ENCODE peak calls at places on chromosomes 3 and 15, in ten cellular contexts. L, C, K, U, Z, X, F, Q, R and W are unnamed samples.

GRCh38 chr3:143885803-143886427 is 37.6 kb upstream of the SLC9A9 start:
- DNase-seq in L (no peak), C (peak; percentile 74), K (no peak), U (no peak), Z (no peak), X (no peak), F (peak; percentile 55), Q (peak; percentile 27), R (peak; percentile 24), W (peak; percentile 32)

GRCh38 chr3:139893963-139894637 is 40.9 kb upstream of the CLSTN2 start:
- DNase-seq in L (no peak), C (no peak), K (no peak), U (no peak), Z (no peak), X (no peak), F (no peak), Q (no peak), R (no peak), W (no peak)

GRCh38 chr15:50794102-50794501 is 28.6 kb upstream of the SPPL2A start:
- DNase-seq in L (no peak), C (no peak), K (no peak), U (no peak), Z (no peak), X (no peak), F (no peak), Q (no peak), R (no peak), W (peak; percentile 63)

GRCh38 chr3:41026394-41027177 is 172.7 kb upstream of the CTNNB1 start:
- DNase-seq in L (peak; percentile 82), C (no peak), K (peak; percentile 17), U (no peak), Z (peak; percentile 6), X (no peak), F (no peak), Q (no peak), R (no peak), W (peak; percentile 11)

GRCh38 chr3:25820816-25821486 is 31.1 kb downstream of the OXSM start:
- DNase-seq in L (no peak), C (no peak), K (no peak), U (no peak), Z (no peak), X (no peak), F (no peak), Q (no peak), R (no peak), W (no peak)

GRCh38 chr3:4504340-4505261 is 11.5 kb downstream of the ITPR1 start:
- DNase-seq in L (peak; percentile 42), C (peak; percentile 44), K (peak; percentile 70), U (no peak), Z (no peak), X (no peak), F (peak; percentile 43), Q (peak; percentile 37), R (peak; percentile 53), W (peak; percentile 73)

GRCh38 chr3:61666032-61666431 is 104.7 kb downstream of the PTPRG start:
- DNase-seq in L (no peak), C (no peak), K (peak; percentile 20), U (no peak), Z (no peak), X (no peak), F (no peak), Q (no peak), R (no peak), W (no peak)

GRCh38 chr3:170171563-170171962 is 10.0 kb downstream of the PHC3 start:
- DNase-seq in L (no peak), C (peak; percentile 75), K (no peak), U (no peak), Z (no peak), X (no peak), F (no peak), Q (no peak), R (no peak), W (no peak)

GRCh38 chr3:126112531-126113237 is 28.8 kb upstream of the SLC41A3 start:
- DNase-seq in L (peak; percentile 9), C (no peak), K (peak; percentile 1), U (no peak), Z (no peak), X (peak; percentile 83), F (no peak), Q (no peak), R (no peak), W (no peak)

GRCh38 chr3:99696497-99696896 is 58.1 kb downstream of the COL8A1 start:
- DNase-seq in L (no peak), C (no peak), K (no peak), U (no peak), Z (no peak), X (no peak), F (no peak), Q (no peak), R (no peak), W (no peak)